ENCODE peak calls at places on chromosomes 5 and 9, in six cellular contexts. X, G, D, S, W and H are unnamed samples.

GRCh38 chr9:72704688-72705375 is 183.4 kb downstream of the TMC1 start:
- DNase-seq in X (no peak), G (no peak), D (no peak), S (no peak), W (no peak), H (no peak)

GRCh38 chr9:24464321-24464951 is 81.3 kb downstream of the IZUMO3 start:
- DNase-seq in X (no peak), G (no peak), D (no peak), S (no peak), W (no peak), H (no peak)

GRCh38 chr9:97301974-97302373 is 5.5 kb upstream of the CCDC180 start:
- DNase-seq in X (no peak), G (no peak), D (no peak), S (no peak), W (no peak), H (no peak)

GRCh38 chr9:120383999-120384924 is 195.7 kb downstream of the CDK5RAP2 start:
- DNase-seq in X (no peak), G (no peak), D (peak), S (no peak), W (no peak), H (no peak)

GRCh38 chr5:1277331-1277730 is 17.5 kb downstream of the TERT start:
- DNase-seq in X (no peak), G (no peak), D (no peak), S (no peak), W (no peak), H (no peak)

GRCh38 chr5:89253931-89254330 is 370.9 kb upstream of the MEF2C start:
- DNase-seq in X (no peak), G (no peak), D (no peak), S (no peak), W (no peak), H (no peak)

GRCh38 chr9:70589571-70590263 is 175.3 kb upstream of the KLF9 start:
- DNase-seq in X (no peak), G (peak), D (no peak), S (no peak), W (no peak), H (no peak)

GRCh38 chr9:27549196-27549737 is 19.7 kb upstream of the MOB3B start:
- DNase-seq in X (no peak), G (no peak), D (no peak), S (no peak), W (no peak), H (no peak)

GRCh38 chr5:130066644-130067043 is 162.4 kb downstream of the CHSY3 start:
- DNase-seq in X (no peak), G (no peak), D (no peak), S (no peak), W (no peak), H (no peak)

GRCh38 chr9:71910602-71911060 is 362 bp downstream of the ABHD17B start:
- DNase-seq in X (peak), G (no peak), D (no peak), S (no peak), W (no peak), H (no peak)

GRCh38 chr9:134959971-134960310 is 42.2 kb upstream of the FCN1 start:
- DNase-seq in X (no peak), G (no peak), D (no peak), S (no peak), W (no peak), H (no peak)

GRCh38 chr9:134371731-134372130 is 45.5 kb downstream of the RXRA start:
- DNase-seq in X (no peak), G (no peak), D (peak), S (no peak), W (peak), H (peak)

GRCh38 chr9:92963831-92964606 is 16.7 kb downstream of the FGD3 start:
- DNase-seq in X (no peak), G (no peak), D (peak), S (no peak), W (peak), H (peak)

GRCh38 chr5:145797336-145797735 is 37.8 kb downstream of the PRELID2 start:
- DNase-seq in X (no peak), G (peak), D (no peak), S (no peak), W (peak), H (peak)

GRCh38 chr9:426976-427375 is 212.3 kb downstream of the DOCK8 start:
- DNase-seq in X (no peak), G (no peak), D (no peak), S (no peak), W (no peak), H (no peak)

GRCh38 chr5:99000878-99001277 is 72.1 kb upstream of the CHD1 start:
- DNase-seq in X (no peak), G (peak), D (no peak), S (no peak), W (no peak), H (no peak)

GRCh38 chr9:19985081-19985480 is 196.2 kb upstream of the SLC24A2 start:
- DNase-seq in X (no peak), G (no peak), D (peak), S (no peak), W (no peak), H (no peak)